ENCODE peak calls at places on chromosomes 4 and X, in six cellular contexts. M, W, B, F, V and I are unnamed samples.

GRCh38 chrX:78104447-78105176 is 564 bp downstream of the PGK1 start:
- DNase-seq in M (peak), W (peak), B (peak), F (peak), V (peak), I (no peak)

GRCh38 chr4:1763070-1763549 is 30.0 kb upstream of the FGFR3 start:
- DNase-seq in M (no peak), W (no peak), B (no peak), F (no peak), V (no peak), I (no peak)

GRCh38 chr4:101265816-101266172 is 81.5 kb downstream of the PPP3CA start:
- DNase-seq in M (no peak), W (no peak), B (no peak), F (no peak), V (no peak), I (no peak)

GRCh38 chrX:133630362-133630761 is 215.1 kb upstream of the GPC4 start:
- DNase-seq in M (no peak), W (no peak), B (no peak), F (no peak), V (no peak), I (no peak)

GRCh38 chrX:136028383-136028984 is 43.2 kb downstream of the SLC9A6 start:
- DNase-seq in M (peak), W (peak), B (peak), F (peak), V (peak), I (peak)

GRCh38 chrX:41100819-41101218 is 15.6 kb downstream of the USP9X start:
- DNase-seq in M (no peak), W (no peak), B (no peak), F (no peak), V (no peak), I (no peak)

GRCh38 chr4:6495296-6495590 is 22.8 kb upstream of the PPP2R2C start:
- DNase-seq in M (no peak), W (no peak), B (no peak), F (no peak), V (no peak), I (no peak)

GRCh38 chrX:118497180-118497814 is 1.7 kb downstream of the DOCK11 start:
- DNase-seq in M (no peak), W (no peak), B (peak), F (no peak), V (no peak), I (no peak)

GRCh38 chr4:185534850-185535761 is at the start of gene PDLIM3:
- DNase-seq in M (peak), W (peak), B (no peak), F (peak), V (peak), I (peak)

GRCh38 chr4:156941940-156942548 is 29.6 kb downstream of the PDGFC start:
- DNase-seq in M (no peak), W (peak), B (no peak), F (peak), V (no peak), I (peak)

GRCh38 chr4:121428721-121429120 is 47.9 kb upstream of the QRFPR start:
- DNase-seq in M (no peak), W (peak), B (no peak), F (no peak), V (no peak), I (no peak)

GRCh38 chr4:149523039-149523438 is 292.6 kb downstream of the IQCM start:
- DNase-seq in M (no peak), W (peak), B (no peak), F (no peak), V (no peak), I (no peak)

GRCh38 chrX:118528089-118528753 is 32.6 kb downstream of the DOCK11 start:
- DNase-seq in M (no peak), W (no peak), B (peak), F (no peak), V (peak), I (no peak)

GRCh38 chr4:149120331-149121014 is 678.3 kb upstream of the NR3C2 start:
- DNase-seq in M (no peak), W (peak), B (no peak), F (no peak), V (no peak), I (no peak)